ENCODE peak calls at places on chromosomes 16 and 17, in eight cellular contexts. G is BE2C; M is cardiac muscle cell; F is ovary; V is CD4-positive, CD25-positive, alpha-beta regulatory T cell; H is GM23338; Y is neuronal stem cell; J is H9. X is an unnamed sample.

GRCh38 chr16:59198487-59198886 is 464.4 kb upstream of the GOT2 start:
- DNase-seq in G (no peak), M (no peak), F (no peak), V (no peak), H (no peak), Y (no peak), J (no peak), X (no peak)

GRCh38 chr16:81652798-81653505 is 126.1 kb upstream of the PLCG2 start:
- DNase-seq in G (no peak), M (no peak), F (no peak), V (no peak), H (peak; percentile 45), Y (no peak), J (no peak), X (no peak)

GRCh38 chr16:21301895-21302291 is 23.8 kb upstream of the CRYM start:
- DNase-seq in G (no peak), M (no peak), F (no peak), V (no peak), H (no peak), Y (no peak), J (no peak), X (no peak)

GRCh38 chr16:17084134-17084533 is 386.6 kb downstream of the XYLT1 start:
- DNase-seq in G (no peak), M (peak; percentile 54), F (no peak), V (no peak), H (peak; percentile 15), Y (peak; percentile 30), J (no peak), X (no peak)

GRCh38 chr17:7437369-7437863 is 1.9 kb upstream of the FGF11 start:
- DNase-seq in G (no peak), M (no peak), F (no peak), V (no peak), H (no peak), Y (no peak), J (no peak), X (no peak)

GRCh38 chr17:33334703-33335102 is 41.6 kb upstream of the ASIC2 start:
- DNase-seq in G (no peak), M (no peak), F (no peak), V (no peak), H (no peak), Y (no peak), J (no peak), X (no peak)

GRCh38 chr17:33964344-33964979 is 290.6 kb upstream of the CCL2 start:
- DNase-seq in G (no peak), M (no peak), F (no peak), V (peak; percentile 20), H (peak; percentile 64), Y (no peak), J (peak; percentile 58), X (peak; percentile 45)

GRCh38 chr16:72021043-72021442 is 12.5 kb downstream of the DHODH start:
- DNase-seq in G (peak; percentile 21), M (peak; percentile 49), F (no peak), V (no peak), H (peak; percentile 81), Y (peak; percentile 8), J (peak; percentile 80), X (no peak)

GRCh38 chr17:33469911-33470310 is 176.8 kb upstream of the ASIC2 start:
- DNase-seq in G (peak; percentile 24), M (no peak), F (no peak), V (no peak), H (no peak), Y (no peak), J (no peak), X (peak; percentile 20)

GRCh38 chr16:68802190-68802589 is 41.1 kb upstream of the TANGO6 start:
- DNase-seq in G (no peak), M (no peak), F (no peak), V (no peak), H (no peak), Y (no peak), J (no peak), X (peak; percentile 24)

GRCh38 chr17:83181991-83182619 is 102.7 kb downstream of the METRNL start:
- DNase-seq in G (peak; percentile 2), M (no peak), F (no peak), V (no peak), H (no peak), Y (no peak), J (no peak), X (no peak)

GRCh38 chr16:508884-509736 is 18.4 kb upstream of the CAPN15 start:
- DNase-seq in G (no peak), M (no peak), F (no peak), V (no peak), H (no peak), Y (no peak), J (no peak), X (peak; percentile 62)

GRCh38 chr17:3796110-3796821 is 4.7 kb downstream of the ITGAE start:
- DNase-seq in G (no peak), M (no peak), F (no peak), V (peak; percentile 68), H (no peak), Y (no peak), J (no peak), X (peak; percentile 74)

GRCh38 chr16:89066746-89067145 is 26.9 kb upstream of the ACSF3 start:
- DNase-seq in G (no peak), M (no peak), F (no peak), V (no peak), H (no peak), Y (no peak), J (no peak), X (no peak)
- H3K4me1 ChIP-seq in G (no peaks in the 10 kb centered on the region), M (no peaks in the 10 kb centered on the region), F (no peaks in the 10 kb centered on the region), V (no peaks in the 10 kb centered on the region), H (no peaks in the 10 kb centered on the region), Y (peaks cover 14% of the 10 kb centered on the region), J (no peaks in the 10 kb centered on the region), X (no peaks in the 10 kb centered on the region)

GRCh38 chr17:78595135-78595810 is 18.1 kb upstream of the DNAH17 start:
- DNase-seq in G (no peak), M (no peak), F (no peak), V (no peak), H (no peak), Y (no peak), J (no peak), X (no peak)

GRCh38 chr17:78589885-78590284 is 12.7 kb upstream of the DNAH17 start:
- DNase-seq in G (no peak), M (no peak), F (no peak), V (no peak), H (no peak), Y (no peak), J (no peak), X (no peak)

GRCh38 chr17:78591263-78591671 is 14.1 kb upstream of the DNAH17 start:
- DNase-seq in G (no peak), M (no peak), F (no peak), V (no peak), H (no peak), Y (no peak), J (no peak), X (no peak)

GRCh38 chr17:78589031-78589675 is 12.0 kb upstream of the DNAH17 start:
- DNase-seq in G (no peak), M (no peak), F (no peak), V (no peak), H (no peak), Y (no peak), J (no peak), X (no peak)

GRCh38 chr17:78592991-78593329 is 15.8 kb upstream of the DNAH17 start:
- DNase-seq in G (no peak), M (no peak), F (no peak), V (no peak), H (no peak), Y (no peak), J (no peak), X (no peak)
- H3K27me3 ChIP-seq in G (no peaks in the 10 kb centered on the region), M (no peaks in the 10 kb centered on the region), F (no peaks in the 10 kb centered on the region), V (no peaks in the 10 kb centered on the region), H (no peaks in the 10 kb centered on the region), Y (peaks cover 37% of the 10 kb centered on the region), J (no peaks in the 10 kb centered on the region), X (no peaks in the 10 kb centered on the region)

DNA sequence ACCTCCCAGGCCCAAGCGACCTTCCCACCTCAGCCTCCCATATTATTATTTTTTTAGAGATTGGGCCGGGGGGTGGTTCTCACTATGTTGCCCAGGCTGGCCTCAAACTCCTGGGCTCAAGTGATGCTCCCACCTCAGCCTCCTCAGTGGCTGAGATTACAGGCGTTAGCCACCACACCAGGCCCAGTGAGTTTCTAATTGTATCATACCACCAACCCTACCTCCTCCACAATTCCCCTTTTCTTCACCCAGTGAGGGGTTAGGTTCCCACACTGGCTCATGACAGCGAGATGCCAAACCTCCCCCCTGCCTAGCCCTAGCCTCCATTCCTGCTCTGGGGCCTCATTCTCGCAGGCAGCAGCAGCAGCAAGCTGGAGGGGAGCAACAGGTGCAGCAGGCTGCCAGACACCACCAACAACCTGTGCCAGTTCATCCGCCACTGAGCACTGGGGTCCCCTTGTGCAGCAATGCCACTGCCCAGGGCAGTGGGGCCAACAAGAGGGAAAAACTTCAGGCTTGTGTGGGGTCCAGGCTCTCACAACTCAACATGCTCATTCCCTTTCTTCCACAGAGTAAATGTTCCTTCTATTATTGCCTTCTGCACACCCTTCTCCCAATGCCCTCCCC is 9.1 kb downstream of the ATP6V0D1 start:
- DNase-seq in G (no peak), M (no peak), F (no peak), V (no peak), H (no peak), Y (no peak), J (no peak), X (no peak)
- H3K4me1 ChIP-seq in G (no peaks in the 10 kb centered on the region), M (peaks cover 8% of the 10 kb centered on the region), F (peaks cover 3% of the 10 kb centered on the region), V (no peaks in the 10 kb centered on the region), H (no peaks in the 10 kb centered on the region), Y (no peaks in the 10 kb centered on the region), J (no peaks in the 10 kb centered on the region), X (peaks cover 3% of the 10 kb centered on the region)

GRCh38 chr17:48591435-48592077 is 1.5 kb upstream of the HOXB3 start:
- DNase-seq in G (no peak), M (no peak), F (no peak), V (no peak), H (no peak), Y (no peak), J (no peak), X (no peak)

GRCh38 chr17:48592592-48592991 is 987 bp downstream of the HOXB5 start:
- DNase-seq in G (no peak), M (no peak), F (no peak), V (no peak), H (no peak), Y (no peak), J (no peak), X (no peak)

GRCh38 chr17:48593126-48593829 is at the start of gene HOXB5:
- DNase-seq in G (no peak), M (peak; percentile 58), F (no peak), V (no peak), H (no peak), Y (no peak), J (peak; percentile 70), X (no peak)

GRCh38 chr17:48590603-48591161 is 641 bp upstream of the HOXB3 start:
- DNase-seq in G (no peak), M (no peak), F (no peak), V (no peak), H (no peak), Y (no peak), J (no peak), X (no peak)

DNA sequence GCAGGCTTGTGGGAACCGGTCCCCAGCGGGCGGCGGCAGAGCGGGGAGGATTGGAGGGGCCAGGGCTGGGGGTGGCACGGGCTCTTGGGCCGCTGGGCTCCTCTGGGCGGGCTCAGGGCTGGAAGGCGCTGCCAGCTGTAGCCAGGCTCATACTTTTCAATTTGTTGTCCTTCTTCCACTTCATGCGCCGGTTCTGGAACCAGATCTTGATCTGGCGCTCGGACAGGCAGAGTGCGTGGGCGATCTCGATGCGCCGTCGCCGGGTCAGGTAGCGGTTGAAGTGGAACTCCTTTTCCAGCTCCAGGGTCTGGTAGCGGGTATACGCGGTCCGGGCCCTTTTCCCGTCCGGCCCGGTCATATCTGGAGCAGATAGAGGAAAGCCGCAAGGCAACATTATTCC is 1.5 kb downstream of the HOXB5 start:
- DNase-seq in G (no peak), M (no peak), F (no peak), V (no peak), H (no peak), Y (no peak), J (no peak), X (no peak)
- H3K27me3 ChIP-seq in G (peaks cover 96% of the 10 kb centered on the region), M (peaks cover 100% of the 10 kb centered on the region), F (peaks cover 2% of the 10 kb centered on the region), V (peaks cover 44% of the 10 kb centered on the region), H (peaks cover 100% of the 10 kb centered on the region), Y (peaks cover 100% of the 10 kb centered on the region), J (peaks cover 99% of the 10 kb centered on the region), X (peaks cover 11% of the 10 kb centered on the region)